ENCODE peak calls at places on chromosome 13, in nine cellular contexts. G is IMR-90, S is fibroblast of lung, C is A549, Q is astrocyte of the spinal cord, V is left ventricle myocardium inferior, X is mesendoderm, O is OCI-LY7, U is stomach. L is an unnamed sample.

GRCh38 chr13:49071341-49071937 is 95.7 kb downstream of the FNDC3A start:
- DNase-seq in G (peak), S (no peak), C (no peak), Q (no peak), V (no peak), X (no peak), O (no peak), U (no peak), L (no peak)

GRCh38 chr13:26475176-26476110 is 82.0 kb upstream of the WASF3 start:
- DNase-seq in G (no peak), S (no peak), C (no peak), Q (no peak), V (no peak), X (no peak), O (no peak), U (no peak), L (no peak)

GRCh38 chr13:42947925-42948324 is 44.1 kb downstream of the EPSTI1 start:
- DNase-seq in G (no peak), S (no peak), C (no peak), Q (no peak), V (no peak), X (no peak), O (no peak), U (no peak), L (no peak)

GRCh38 chr13:110413311-110414040 is 106.4 kb downstream of the COL4A2 start:
- DNase-seq in G (no peak), S (no peak), C (no peak), Q (no peak), V (no peak), X (no peak), O (no peak), U (no peak), L (no peak)

GRCh38 chr13:43414111-43414510 is 372.7 kb downstream of the ENOX1 start:
- DNase-seq in G (no peak), S (no peak), C (no peak), Q (no peak), V (no peak), X (no peak), O (no peak), U (no peak), L (no peak)

GRCh38 chr13:101903890-101904289 is 451.4 kb downstream of the ITGBL1 start:
- DNase-seq in G (no peak), S (no peak), C (no peak), Q (no peak), V (no peak), X (no peak), O (no peak), U (no peak), L (no peak)

GRCh38 chr13:56317839-56318238 is 822.9 kb upstream of the PRR20A start:
- DNase-seq in G (no peak), S (no peak), C (no peak), Q (no peak), V (no peak), X (peak), O (no peak), U (no peak), L (no peak)

GRCh38 chr13:50453238-50453637 is 390.3 kb downstream of the DLEU7 start:
- DNase-seq in G (peak), S (peak), C (no peak), Q (no peak), V (no peak), X (no peak), O (no peak), U (no peak), L (no peak)

GRCh38 chr13:113022391-113023216 is 53.6 kb downstream of the MCF2L start:
- DNase-seq in G (no peak), S (no peak), C (no peak), Q (no peak), V (no peak), X (peak), O (no peak), U (no peak), L (no peak)

GRCh38 chr13:22050951-22051563 is 380.2 kb downstream of the FGF9 start:
- DNase-seq in G (no peak), S (no peak), C (no peak), Q (no peak), V (no peak), X (no peak), O (no peak), U (no peak), L (no peak)

GRCh38 chr13:28043224-28043623 is 54.7 kb upstream of the URAD start:
- DNase-seq in G (no peak), S (no peak), C (no peak), Q (no peak), V (no peak), X (no peak), O (no peak), U (no peak), L (no peak)

GRCh38 chr13:114339779-114340534 is 25.7 kb downstream of the CHAMP1 start:
- DNase-seq in G (peak), S (peak), C (peak), Q (peak), V (peak), X (no peak), O (peak), U (peak), L (no peak)

GRCh38 chr13:51419015-51419636 is 33.7 kb downstream of the INTS6 start:
- DNase-seq in G (no peak), S (no peak), C (no peak), Q (no peak), V (no peak), X (no peak), O (peak), U (no peak), L (no peak)

GRCh38 chr13:56861472-56861871 is 279.2 kb upstream of the PRR20A start:
- DNase-seq in G (no peak), S (no peak), C (no peak), Q (peak), V (no peak), X (peak), O (no peak), U (no peak), L (peak)

GRCh38 chr13:21453352-21454089 is 5.6 kb downstream of the ZDHHC20 start:
- DNase-seq in G (no peak), S (peak), C (no peak), Q (no peak), V (no peak), X (no peak), O (no peak), U (no peak), L (no peak)

GRCh38 chr13:33280923-33281322 is 4.6 kb downstream of the STARD13 start:
- DNase-seq in G (peak), S (no peak), C (no peak), Q (peak), V (no peak), X (no peak), O (no peak), U (no peak), L (no peak)

GRCh38 chr13:73273737-73274136 is 214.9 kb downstream of the KLF5 start:
- DNase-seq in G (peak), S (peak), C (no peak), Q (peak), V (no peak), X (no peak), O (no peak), U (no peak), L (peak)

GRCh38 chr13:113554333-113554700 is 30.2 kb upstream of the TFDP1 start:
- DNase-seq in G (no peak), S (no peak), C (no peak), Q (no peak), V (no peak), X (no peak), O (no peak), U (peak), L (no peak)

GRCh38 chr13:93776936-93777335 is 550.3 kb downstream of the GPC6 start:
- DNase-seq in G (peak), S (no peak), C (no peak), Q (peak), V (no peak), X (peak), O (no peak), U (no peak), L (no peak)

GRCh38 chr13:50069255-50069654 is 54.0 kb downstream of the KCNRG start:
- DNase-seq in G (peak), S (peak), C (no peak), Q (no peak), V (no peak), X (no peak), O (no peak), U (no peak), L (no peak)

GRCh38 chr13:48853381-48854102 is 122.2 kb upstream of the FNDC3A start:
- DNase-seq in G (peak), S (peak), C (no peak), Q (peak), V (no peak), X (no peak), O (no peak), U (no peak), L (no peak)

DNA sequence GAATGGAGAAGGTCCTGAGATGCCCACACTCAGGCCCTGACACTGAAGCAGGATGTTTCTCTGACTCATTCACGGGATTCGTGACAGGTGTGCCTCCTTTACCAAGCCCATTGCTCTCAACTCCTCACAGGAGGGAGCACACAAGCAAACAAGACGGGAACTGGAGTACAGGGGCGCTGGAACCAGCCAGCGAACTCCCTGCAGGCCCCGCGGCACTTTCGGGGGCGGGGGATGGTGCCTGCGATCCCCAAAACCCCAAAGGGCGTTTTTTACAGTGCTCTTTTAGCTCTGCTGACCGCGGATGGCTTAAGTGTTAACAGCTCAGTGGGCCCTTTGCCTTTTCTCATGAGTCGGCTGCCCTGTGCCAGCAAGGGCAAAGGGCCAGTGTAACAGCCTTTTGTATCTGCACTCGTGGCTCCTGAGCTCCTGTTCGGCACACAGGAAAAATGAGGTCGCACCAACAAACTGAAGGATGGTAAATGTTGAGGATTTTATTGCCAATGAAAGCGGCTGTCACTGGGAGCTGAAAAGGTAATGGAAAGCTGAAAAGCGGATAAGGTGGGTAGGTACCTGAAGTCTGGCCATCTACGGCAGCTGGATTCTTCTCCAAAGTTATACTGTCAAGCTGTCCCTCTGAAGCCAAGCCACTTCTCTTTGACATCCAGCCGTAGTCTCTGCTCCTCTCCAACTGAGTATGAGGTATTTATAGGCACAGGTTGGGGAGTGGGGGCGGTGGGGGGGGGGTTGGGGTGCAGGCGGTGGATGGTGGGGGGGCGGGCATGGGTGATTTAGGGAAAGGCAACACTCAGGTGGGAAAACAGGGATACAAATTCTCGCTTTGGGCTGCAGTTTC is 65.0 kb upstream of the TRPC4 start:
- DNase-seq in G (no peak), S (no peak), C (no peak), Q (no peak), V (peak), X (peak), O (no peak), U (no peak), L (no peak)
- H3K4me3 ChIP-seq in G (no peak), S (no peak), C (no peak), Q (no peak), V (peak), X (no peak), O (no peak), U (no peak), L (no peak)

GRCh38 chr13:99302637-99303505 is 4.3 kb downstream of the GPR183 start:
- DNase-seq in G (no peak), S (no peak), C (no peak), Q (no peak), V (no peak), X (no peak), O (no peak), U (no peak), L (no peak)

GRCh38 chr13:99301913-99302636 is 5.1 kb downstream of the GPR183 start:
- DNase-seq in G (no peak), S (no peak), C (no peak), Q (no peak), V (no peak), X (no peak), O (no peak), U (no peak), L (no peak)

GRCh38 chr13:99299545-99300341 is 7.5 kb downstream of the GPR183 start:
- DNase-seq in G (no peak), S (no peak), C (no peak), Q (no peak), V (no peak), X (peak), O (no peak), U (no peak), L (no peak)

GRCh38 chr13:99303863-99304521 is 3.2 kb downstream of the GPR183 start:
- DNase-seq in G (no peak), S (no peak), C (no peak), Q (no peak), V (no peak), X (no peak), O (no peak), U (no peak), L (no peak)

GRCh38 chr13:99301056-99301838 is 6.0 kb downstream of the GPR183 start:
- DNase-seq in G (no peak), S (no peak), C (no peak), Q (no peak), V (no peak), X (no peak), O (no peak), U (no peak), L (no peak)
- H3K4me3 ChIP-seq in G (no peak), S (no peak), C (no peak), Q (no peak), V (no peak), X (no peak), O (no peak), U (no peak), L (no peak)

DNA sequence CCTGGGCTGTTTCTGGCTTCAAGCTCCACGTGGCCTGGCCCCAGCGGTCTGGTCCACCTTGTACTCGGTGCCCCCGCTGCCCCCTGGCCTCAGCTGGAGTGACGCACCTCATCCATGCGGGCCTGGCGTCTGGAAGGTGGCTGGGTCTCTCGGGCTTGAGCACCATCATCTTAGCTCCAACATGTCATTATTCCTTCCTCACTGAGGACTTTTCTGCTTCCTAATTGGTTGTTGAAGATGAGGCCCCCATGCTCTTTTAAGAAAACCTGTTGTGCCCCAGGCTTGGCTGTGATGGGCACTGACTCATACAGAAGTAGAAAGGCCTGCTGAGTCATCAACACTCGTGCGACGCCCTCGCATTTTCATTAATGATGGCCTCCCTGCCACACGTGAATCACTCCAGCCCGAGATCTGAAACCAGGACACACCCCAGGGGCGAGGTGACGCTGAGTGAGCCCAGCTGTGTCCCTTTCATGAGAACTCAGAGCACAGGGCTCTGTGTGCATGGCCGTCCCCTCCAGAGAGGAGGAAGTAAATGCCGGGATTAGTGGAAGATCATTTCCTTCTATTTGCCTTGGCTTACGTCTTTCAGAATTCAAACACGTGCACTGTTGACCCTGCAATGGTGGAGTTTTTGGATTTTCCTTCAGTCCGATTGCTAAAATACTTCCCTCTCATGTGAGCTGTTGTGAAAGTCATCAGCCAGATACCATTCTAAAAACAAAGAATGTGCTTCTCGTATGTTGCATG is 14.0 kb upstream of the GJA3 start:
- DNase-seq in G (peak), S (peak), C (peak), Q (peak), V (peak), X (peak), O (no peak), U (peak), L (peak)
- H3K4me3 ChIP-seq in G (no peak), S (peak), C (no peak), Q (no peak), V (peak), X (no peak), O (no peak), U (no peak), L (peak)

DNA sequence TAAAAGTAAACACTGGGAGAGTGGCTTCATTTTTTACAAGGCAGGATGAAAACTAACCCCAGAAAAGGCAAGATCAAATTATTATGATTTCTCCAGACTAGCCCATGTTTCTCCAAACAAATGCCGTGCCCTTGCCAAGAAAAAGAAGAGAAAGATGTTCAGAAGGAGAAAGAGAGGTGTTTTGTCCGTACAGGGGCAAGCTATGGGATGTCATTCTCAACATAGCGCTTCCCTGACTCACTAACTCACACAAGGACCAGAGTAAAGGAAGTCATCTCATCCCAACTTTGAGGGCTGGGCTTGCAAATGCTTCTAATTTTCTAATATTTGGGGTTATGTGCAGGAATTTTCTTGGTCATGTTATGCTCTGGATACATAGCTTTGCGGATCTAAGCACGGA is 224.2 kb upstream of the MAB21L1 start:
- DNase-seq in G (peak), S (no peak), C (no peak), Q (peak), V (no peak), X (no peak), O (no peak), U (no peak), L (no peak)
- H3K4me3 ChIP-seq in G (no peak), S (no peak), C (no peak), Q (no peak), V (no peak), X (no peak), O (no peak), U (no peak), L (no peak)